ENCODE peak calls at places on chromosomes 5 and 9, in six cellular contexts. M is H9, J is IMR-90, R is mesenchymal stem cell, G is mesendoderm, C is neuronal stem cell. A is an unnamed sample.

GRCh38 chr5:133992429-133993151 is 12.2 kb downstream of the VDAC1 start:
- DNase-seq in G (no peak), J (no peak), R (no peak), C (no peak), M (no peak), A (no peak)

GRCh38 chr9:123111977-123112869 is 78.8 kb downstream of the GPR21 start:
- DNase-seq in M (peak; percentile 73), R (no peak), C (no peak), G (peak; percentile 10), J (no peak), A (no peak)

GRCh38 chr5:144162686-144163085 is 7.8 kb downstream of the YIPF5 start:
- DNase-seq in R (no peak), G (no peak), C (no peak), M (no peak), J (peak; percentile 41), A (no peak)

GRCh38 chr9:12785251-12785880 is 10.5 kb downstream of the LURAP1L start:
- DNase-seq in M (no peak), G (no peak), J (peak; percentile 55), R (peak; percentile 90), C (no peak), A (no peak)

GRCh38 chr9:77386187-77386586 is 208.9 kb downstream of the VPS13A start:
- DNase-seq in M (no peak), J (peak; percentile 61), R (peak; percentile 43), G (peak; percentile 8), C (no peak), A (no peak)

GRCh38 chr9:91571036-91571435 is 147.4 kb upstream of the NFIL3 start:
- DNase-seq in G (no peak), J (no peak), M (no peak), R (peak; percentile 10), C (no peak), A (no peak)

GRCh38 chr5:150160448-150161069 is 4.9 kb upstream of the PDGFRB start:
- DNase-seq in C (no peak), G (no peak), R (peak; percentile 52), J (no peak), M (no peak), A (no peak)

GRCh38 chr9:70257512-70257911 is 1.3 kb upstream of the SMC5 start:
- DNase-seq in C (no peak), G (no peak), J (no peak), M (no peak), R (peak; percentile 23), A (no peak)

GRCh38 chr9:117574099-117574498 is 130.1 kb upstream of the TLR4 start:
- DNase-seq in G (no peak), J (no peak), R (no peak), C (no peak), M (no peak), A (no peak)

GRCh38 chr5:60267907-60268306 is 374.4 kb upstream of the PDE4D start:
- DNase-seq in R (no peak), G (no peak), M (no peak), J (no peak), C (no peak), A (no peak)

GRCh38 chr9:93668261-93668871 is 92.0 kb downstream of the PHF2 start:
- DNase-seq in M (peak; percentile 26), G (no peak), R (no peak), J (no peak), C (no peak), A (no peak)

GRCh38 chr5:7392401-7393024 is 3.4 kb upstream of the ADCY2 start:
- DNase-seq in G (peak; percentile 89), M (peak; percentile 68), C (peak; percentile 36), J (no peak), R (no peak), A (peak; percentile 39)

GRCh38 chr9:129496187-129497063 is 124.5 kb downstream of the C9orf50 start:
- DNase-seq in M (peak; percentile 94), R (peak; percentile 97), J (peak; percentile 91), C (peak; percentile 94), G (peak; percentile 98), A (peak; percentile 73)

GRCh38 chr9:136373300-136374182 is at the start of gene CARD9:
- DNase-seq in C (no peak), M (no peak), G (no peak), R (no peak), J (no peak), A (no peak)

GRCh38 chr9:134325096-134325812 is 1.0 kb upstream of the RXRA start:
- DNase-seq in J (peak; percentile 49), M (no peak), C (no peak), R (peak; percentile 83), G (peak; percentile 68), A (no peak)

GRCh38 chr5:16695779-16696178 is 79.0 kb upstream of the RETREG1 start:
- DNase-seq in R (no peak), M (no peak), C (no peak), G (no peak), J (no peak), A (no peak)
- H2BK15ac ChIP-seq in R (no peak overlapping the region), M (no peak overlapping the region), C (no peak overlapping the region), G (no peak overlapping the region), J (no peak overlapping the region), A (no peak overlapping the region)

GRCh38 chr9:132128191-132128590 is 33.7 kb upstream of the NTNG2 start:
- DNase-seq in C (no peak), G (no peak), R (no peak), J (no peak), M (no peak), A (no peak)
- H2BK15ac ChIP-seq in C (no peak overlapping the region), G (no peak overlapping the region), R (no peak overlapping the region), J (no peak overlapping the region), M (no peak overlapping the region), A (no peak overlapping the region)

DNA sequence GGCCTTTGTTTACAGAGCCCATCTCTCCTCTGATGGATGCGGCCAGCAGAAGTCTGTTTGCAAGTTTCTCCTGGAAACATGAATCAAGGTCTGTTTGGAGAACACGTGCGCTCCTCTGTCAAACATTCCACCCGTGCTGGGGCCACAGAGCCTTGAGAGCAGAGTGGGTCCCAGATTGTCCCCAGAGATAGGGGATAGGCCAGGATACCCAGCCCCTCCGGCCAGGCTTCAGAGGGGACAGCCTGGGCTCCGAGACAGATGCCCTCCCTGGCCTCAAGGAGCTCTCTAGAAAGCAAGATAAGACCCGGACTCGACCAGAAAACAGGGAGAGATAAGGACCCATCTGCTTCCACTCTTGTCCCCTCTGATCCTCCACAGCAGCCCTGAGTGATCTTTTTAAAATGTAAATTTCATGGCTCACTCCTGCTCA is 40.4 kb upstream of the HAND1 start:
- DNase-seq in C (no peak), M (no peak), R (no peak), G (peak; percentile 82), J (no peak), A (no peak)
- H2BK15ac ChIP-seq in C (peak overlapping the region; percentile 18), M (no peak overlapping the region), R (no peak overlapping the region), G (no peak overlapping the region), J (no peak overlapping the region), A (no peak overlapping the region)

GRCh38 chr9:84789463-84789830 is 119.9 kb downstream of the NTRK2 start:
- DNase-seq in C (no peak), G (no peak), R (no peak), J (no peak), M (no peak), A (no peak)

GRCh38 chr9:84788803-84789462 is 119.4 kb downstream of the NTRK2 start:
- DNase-seq in R (no peak), C (no peak), G (no peak), M (no peak), J (no peak), A (no peak)

GRCh38 chr9:84793251-84793650 is 123.7 kb downstream of the NTRK2 start:
- DNase-seq in G (no peak), J (no peak), M (no peak), C (no peak), R (no peak), A (no peak)

GRCh38 chr9:84794981-84795637 is 125.6 kb downstream of the NTRK2 start:
- DNase-seq in C (no peak), G (no peak), J (no peak), M (no peak), R (no peak), A (no peak)

DNA sequence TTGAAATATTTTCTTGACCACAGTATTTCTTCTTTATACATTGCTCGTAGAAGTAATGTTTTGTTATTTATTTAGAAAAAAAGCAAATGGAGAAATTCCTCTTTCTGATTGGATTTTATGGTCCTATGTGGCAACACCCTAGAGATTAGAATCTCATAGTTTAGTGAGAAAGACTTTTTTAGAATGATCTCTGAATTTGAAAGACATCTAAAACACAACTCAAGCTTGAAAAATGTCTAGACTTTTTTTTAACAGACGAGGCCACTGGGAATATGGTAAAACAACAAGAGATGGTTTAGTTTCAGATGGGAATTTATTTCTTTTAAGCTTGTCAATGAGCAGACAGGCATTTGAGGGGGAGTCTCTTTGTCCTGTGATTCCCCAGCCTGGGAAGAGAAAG is 122.1 kb downstream of the NTRK2 start:
- DNase-seq in C (no peak), G (no peak), J (no peak), R (no peak), M (no peak), A (no peak)
- H2BK15ac ChIP-seq in C (no peak overlapping the region), G (no peak overlapping the region), J (no peak overlapping the region), R (no peak overlapping the region), M (no peak overlapping the region), A (no peak overlapping the region)

DNA sequence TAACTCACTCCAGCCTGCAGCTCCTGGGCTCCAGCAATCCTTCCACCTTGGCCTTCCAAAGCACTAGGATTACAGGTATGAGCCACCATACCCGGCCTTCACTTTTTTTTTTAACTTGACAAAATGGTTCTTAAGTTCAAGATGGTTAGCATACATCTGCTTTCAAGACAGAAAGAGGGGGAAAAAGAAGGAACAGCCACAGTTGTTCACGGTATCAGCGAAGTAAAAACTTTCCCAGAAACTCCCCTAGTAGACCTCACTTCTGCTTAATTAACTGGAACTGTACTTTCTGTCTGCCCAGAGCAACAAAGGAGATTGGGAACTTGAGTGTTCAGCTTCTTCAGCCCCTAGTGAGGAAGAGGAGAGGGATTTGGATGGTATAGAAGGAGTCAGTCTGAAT is 116.6 kb downstream of the UGCG start:
- DNase-seq in M (no peak), R (no peak), J (no peak), G (no peak), C (no peak), A (no peak)
- H2BK15ac ChIP-seq in M (no peak overlapping the region), R (no peak overlapping the region), J (peak overlapping the region; percentile 100), G (no peak overlapping the region), C (no peak overlapping the region), A (no peak overlapping the region)

GRCh38 chr5:128083811-128084227 is 253 bp downstream of the SLC12A2 start:
- DNase-seq in G (peak; percentile 71), C (no peak), J (peak; percentile 52), R (no peak), M (peak; percentile 65), A (no peak)
- H2BK15ac ChIP-seq in G (no peak overlapping the region), C (no peak overlapping the region), J (no peak overlapping the region), R (peak overlapping the region; percentile 98), M (no peak overlapping the region), A (no peak overlapping the region)

GRCh38 chr5:15831408-15831807 is 331.4 kb downstream of the FBXL7 start:
- DNase-seq in G (no peak), R (no peak), J (no peak), M (no peak), C (no peak), A (no peak)
- H2BK15ac ChIP-seq in G (no peak overlapping the region), R (no peak overlapping the region), J (no peak overlapping the region), M (no peak overlapping the region), C (no peak overlapping the region), A (no peak overlapping the region)